ENCODE peak calls at places on chromosome 10, in six cellular contexts. S, C, L, H, X and Y are unnamed samples.

GRCh38 chr10:11573497-11573896 is 38.0 kb downstream of the USP6NL start:
- DNase-seq in S (no peak), C (no peak), L (no peak), H (no peak), X (no peak), Y (no peak)

GRCh38 chr10:73881221-73881919 is 7.0 kb upstream of the CAMK2G start:
- DNase-seq in S (no peak), C (no peak), L (no peak), H (no peak), X (no peak), Y (no peak)

GRCh38 chr10:113441220-113441619 is 111.6 kb upstream of the HABP2 start:
- DNase-seq in S (no peak), C (no peak), L (no peak), H (no peak), X (no peak), Y (no peak)

GRCh38 chr10:101136007-101136707 is 5.1 kb downstream of the TLX1 start:
- DNase-seq in S (no peak), C (no peak), L (no peak), H (no peak), X (no peak), Y (no peak)

GRCh38 chr10:35446439-35446838 is 110.1 kb downstream of the CCNY start:
- DNase-seq in S (peak; percentile 8), C (no peak), L (no peak), H (no peak), X (no peak), Y (no peak)

GRCh38 chr10:62687230-62687748 is 117.2 kb upstream of the ADO start:
- DNase-seq in S (no peak), C (no peak), L (no peak), H (no peak), X (no peak), Y (peak; percentile 31)

GRCh38 chr10:100182281-100182680 is 3.5 kb downstream of the ERLIN1 start:
- DNase-seq in S (no peak), C (no peak), L (no peak), H (no peak), X (no peak), Y (no peak)

GRCh38 chr10:14761372-14761771 is 13.3 kb downstream of the FAM107B start:
- DNase-seq in S (no peak), C (no peak), L (no peak), H (no peak), X (no peak), Y (no peak)

GRCh38 chr10:61902448-61903183 is 1.1 kb downstream of the ARID5B start:
- DNase-seq in S (peak; percentile 43), C (no peak), L (peak; percentile 62), H (peak; percentile 61), X (no peak), Y (peak; percentile 68)

GRCh38 chr10:65843203-65843602 is 1082.6 kb upstream of the LRRTM3 start:
- DNase-seq in S (no peak), C (no peak), L (no peak), H (no peak), X (no peak), Y (no peak)

GRCh38 chr10:97426776-97427570 is 982 bp downstream of the PGAM1 start:
- DNase-seq in S (no peak), C (no peak), L (no peak), H (no peak), X (no peak), Y (no peak)

GRCh38 chr10:103598654-103599115 is 105.2 kb downstream of the NEURL1 start:
- DNase-seq in S (peak; percentile 58), C (peak; percentile 75), L (no peak), H (no peak), X (no peak), Y (peak; percentile 80)

GRCh38 chr10:132371641-132372081 is 25.3 kb upstream of the PWWP2B start:
- DNase-seq in S (peak; percentile 14), C (no peak), L (no peak), H (no peak), X (peak; percentile 56), Y (no peak)

GRCh38 chr10:59801171-59801570 is 47.9 kb upstream of the MRLN start:
- DNase-seq in S (no peak), C (no peak), L (no peak), H (no peak), X (no peak), Y (no peak)

GRCh38 chr10:126500866-126501265 is 112.6 kb upstream of the ADAM12 start:
- DNase-seq in S (no peak), C (no peak), L (no peak), H (no peak), X (no peak), Y (no peak)

GRCh38 chr10:99964791-99965190 is 45.0 kb downstream of the DNMBP start:
- DNase-seq in S (no peak), C (no peak), L (no peak), H (no peak), X (no peak), Y (no peak)

GRCh38 chr10:4470231-4470840 is 355.7 kb upstream of the AKR1E2 start:
- DNase-seq in S (no peak), C (no peak), L (no peak), H (no peak), X (no peak), Y (peak; percentile 54)

GRCh38 chr10:110033724-110034235 is 26.0 kb downstream of the ADD3 start:
- DNase-seq in S (no peak), C (no peak), L (no peak), H (no peak), X (no peak), Y (no peak)

GRCh38 chr10:30384791-30385201 is 35.7 kb upstream of the MTPAP start:
- DNase-seq in S (no peak), C (peak; percentile 42), L (no peak), H (no peak), X (no peak), Y (peak; percentile 24)

GRCh38 chr10:70691601-70692000 is 19.3 kb downstream of the ADAMTS14 start:
- DNase-seq in S (no peak), C (no peak), L (no peak), H (no peak), X (no peak), Y (no peak)

GRCh38 chr10:61475449-61475873 is 22.3 kb upstream of the TMEM26 start:
- DNase-seq in S (no peak), C (no peak), L (no peak), H (no peak), X (no peak), Y (peak; percentile 26)